ENCODE peak calls at places on chromosomes 5 and 9, in four cellular contexts. One of them, this sample, is unnamed.

GRCh38 chr9:133449760-133450159 is 10.0 kb upstream of the CACFD1 start:
- DNase-seq in GM23338: no peak
- DNase-seq in OCI-LY7: no peak
- DNase-seq in iPS DF 6.9: no peak
- DNase-seq in this sample: peak; percentile 79

GRCh38 chr9:93231121-93231694 is 47.3 kb downstream of the WNK2 start:
- DNase-seq in GM23338: no peak
- DNase-seq in OCI-LY7: no peak
- DNase-seq in iPS DF 6.9: no peak
- DNase-seq in this sample: peak; percentile 78

GRCh38 chr5:180646289-180646962 is 3.0 kb downstream of the FLT4 start:
- DNase-seq in GM23338: no peak
- DNase-seq in OCI-LY7: no peak
- DNase-seq in iPS DF 6.9: no peak
- DNase-seq in this sample: peak; percentile 53

GRCh38 chr5:145942202-145942601 is 5.8 kb downstream of the SH3RF2 start:
- DNase-seq in GM23338: no peak
- DNase-seq in OCI-LY7: no peak
- DNase-seq in iPS DF 6.9: no peak
- DNase-seq in this sample: no peak

GRCh38 chr5:173866249-173867172 is 21.6 kb upstream of the CPEB4 start:
- DNase-seq in GM23338: peak; percentile 32
- DNase-seq in iPS DF 6.9: no peak
- DNase-seq in OCI-LY7: no peak
- DNase-seq in this sample: peak; percentile 64

GRCh38 chr5:38267372-38267771 is 9.0 kb downstream of the EGFLAM start:
- DNase-seq in GM23338: no peak
- DNase-seq in iPS DF 6.9: no peak
- DNase-seq in OCI-LY7: no peak
- DNase-seq in this sample: no peak

GRCh38 chr5:148926207-148926606 is 99.8 kb downstream of the ADRB2 start:
- DNase-seq in OCI-LY7: no peak
- DNase-seq in iPS DF 6.9: no peak
- DNase-seq in GM23338: no peak
- DNase-seq in this sample: no peak

GRCh38 chr9:93129286-93129685 is 4.8 kb downstream of the NINJ1 start:
- DNase-seq in OCI-LY7: no peak
- DNase-seq in GM23338: no peak
- DNase-seq in iPS DF 6.9: no peak
- DNase-seq in this sample: no peak

GRCh38 chr9:99592834-99593584 is 228.7 kb upstream of the NR4A3 start:
- DNase-seq in OCI-LY7: no peak
- DNase-seq in iPS DF 6.9: no peak
- DNase-seq in GM23338: no peak
- DNase-seq in this sample: no peak

GRCh38 chr5:73278693-73279092 is 105.7 kb downstream of the TMEM174 start:
- DNase-seq in OCI-LY7: no peak
- DNase-seq in iPS DF 6.9: no peak
- DNase-seq in GM23338: no peak
- DNase-seq in this sample: no peak

GRCh38 chr9:80794197-80794596 is 895.1 kb downstream of the TLE1 start:
- DNase-seq in OCI-LY7: no peak
- DNase-seq in GM23338: no peak
- DNase-seq in iPS DF 6.9: no peak
- DNase-seq in this sample: no peak

GRCh38 chr5:157245477-157245876 is 20.4 kb upstream of the CYFIP2 start:
- DNase-seq in iPS DF 6.9: no peak
- DNase-seq in OCI-LY7: no peak
- DNase-seq in GM23338: peak; percentile 49
- DNase-seq in this sample: no peak

GRCh38 chr9:26579047-26579446 is 313.6 kb downstream of the CAAP1 start:
- DNase-seq in OCI-LY7: no peak
- DNase-seq in GM23338: peak; percentile 17
- DNase-seq in iPS DF 6.9: no peak
- DNase-seq in this sample: no peak

GRCh38 chr5:171633776-171634470 is 151.7 kb upstream of the SMIM23 start:
- DNase-seq in GM23338: no peak
- DNase-seq in OCI-LY7: peak; percentile 27
- DNase-seq in iPS DF 6.9: no peak
- DNase-seq in this sample: no peak

GRCh38 chr9:85895685-85896084 is 45.3 kb upstream of the NAA35 start:
- DNase-seq in GM23338: no peak
- DNase-seq in iPS DF 6.9: no peak
- DNase-seq in OCI-LY7: no peak
- DNase-seq in this sample: no peak

GRCh38 chr9:77215874-77216273 is 38.5 kb downstream of the VPS13A start:
- DNase-seq in iPS DF 6.9: no peak
- DNase-seq in GM23338: peak; percentile 19
- DNase-seq in OCI-LY7: peak; percentile 2
- DNase-seq in this sample: no peak

GRCh38 chr5:44943637-44944036 is 134.9 kb downstream of the MRPS30 start:
- DNase-seq in GM23338: no peak
- DNase-seq in OCI-LY7: no peak
- DNase-seq in iPS DF 6.9: no peak
- DNase-seq in this sample: no peak

GRCh38 chr5:3596261-3596825 is 711 bp downstream of the IRX1 start:
- DNase-seq in iPS DF 6.9: no peak
- DNase-seq in GM23338: peak; percentile 61
- DNase-seq in OCI-LY7: no peak
- DNase-seq in this sample: no peak

GRCh38 chr5:151174612-151175101 is 17.1 kb upstream of the ANXA6 start:
- DNase-seq in GM23338: peak; percentile 66
- DNase-seq in iPS DF 6.9: no peak
- DNase-seq in OCI-LY7: no peak
- DNase-seq in this sample: no peak

GRCh38 chr9:70117835-70118319 is 74.2 kb downstream of the MAMDC2 start:
- DNase-seq in OCI-LY7: no peak
- DNase-seq in iPS DF 6.9: no peak
- DNase-seq in GM23338: no peak
- DNase-seq in this sample: no peak

GRCh38 chr5:147805030-147805454 is 22.5 kb upstream of the JAKMIP2 start:
- DNase-seq in iPS DF 6.9: no peak
- DNase-seq in GM23338: no peak
- DNase-seq in OCI-LY7: peak; percentile 67
- DNase-seq in this sample: peak; percentile 73

GRCh38 chr5:95403996-95404395 is 12.8 kb downstream of the FAM81B start:
- DNase-seq in GM23338: no peak
- DNase-seq in iPS DF 6.9: no peak
- DNase-seq in OCI-LY7: no peak
- DNase-seq in this sample: no peak

GRCh38 chr5:133405275-133406034 is 206.9 kb downstream of the FSTL4 start:
- DNase-seq in GM23338: no peak
- DNase-seq in iPS DF 6.9: no peak
- DNase-seq in OCI-LY7: no peak
- DNase-seq in this sample: no peak

GRCh38 chr9:136634904-136635303 is 27.8 kb upstream of the EGFL7 start:
- DNase-seq in OCI-LY7: no peak
- DNase-seq in GM23338: no peak
- DNase-seq in iPS DF 6.9: no peak
- DNase-seq in this sample: no peak

GRCh38 chr9:100213730-100214477 is 114.9 kb downstream of the INVS start:
- DNase-seq in OCI-LY7: no peak
- DNase-seq in GM23338: peak; percentile 56
- DNase-seq in iPS DF 6.9: no peak
- DNase-seq in this sample: no peak

GRCh38 chr5:155883966-155884555 is 442.9 kb upstream of the SGCD start:
- DNase-seq in iPS DF 6.9: no peak
- DNase-seq in GM23338: no peak
- DNase-seq in OCI-LY7: no peak
- DNase-seq in this sample: no peak

DNA sequence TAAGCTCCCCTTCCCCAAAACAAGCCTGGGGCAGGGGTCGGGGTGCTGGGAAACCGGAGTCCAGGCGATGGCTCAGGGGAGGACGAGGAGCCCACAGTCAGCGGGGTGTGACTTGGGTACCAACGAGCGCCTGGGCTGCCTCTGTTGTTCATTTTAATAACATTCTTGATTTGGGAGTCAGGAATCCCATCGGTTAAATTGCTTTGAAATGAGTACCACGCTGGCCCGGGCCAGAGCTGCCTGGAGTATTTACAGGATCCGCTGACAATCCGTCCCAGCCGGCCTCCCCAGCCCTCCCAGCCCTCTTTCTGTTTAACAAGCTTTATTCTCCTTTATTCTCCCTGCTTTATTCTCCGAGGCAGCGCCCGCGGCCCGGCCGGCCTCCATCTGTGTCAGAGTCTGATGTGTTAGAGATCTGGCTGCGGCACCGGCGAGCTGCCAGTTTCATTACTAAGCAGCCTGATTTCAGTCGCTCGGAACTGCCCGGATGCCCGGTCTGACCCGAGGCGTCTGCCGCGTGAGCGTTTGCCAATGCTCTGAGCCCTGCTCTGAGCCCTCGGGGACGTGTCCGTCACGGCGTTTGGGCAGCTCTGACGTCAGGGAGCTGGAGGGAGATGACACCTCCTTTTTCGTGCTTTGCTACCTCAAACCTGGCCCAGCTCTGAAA is 16.5 kb upstream of the QRFP start:
- DNase-seq in iPS DF 6.9: no peak
- DNase-seq in OCI-LY7: no peak
- DNase-seq in GM23338: no peak
- DNase-seq in this sample: no peak
- H3K4me3 ChIP-seq in iPS DF 6.9: no peak overlapping the region
- H3K4me3 ChIP-seq in OCI-LY7: no peak overlapping the region
- H3K4me3 ChIP-seq in GM23338: no peak overlapping the region
- H3K4me3 ChIP-seq in this sample: no peak overlapping the region

GRCh38 chr5:10374032-10374431 is 20.5 kb downstream of the MARCHF6 start:
- DNase-seq in GM23338: no peak
- DNase-seq in iPS DF 6.9: no peak
- DNase-seq in OCI-LY7: no peak
- DNase-seq in this sample: no peak
- H3K4me3 ChIP-seq in GM23338: no peak overlapping the region
- H3K4me3 ChIP-seq in iPS DF 6.9: no peak overlapping the region
- H3K4me3 ChIP-seq in OCI-LY7: no peak overlapping the region
- H3K4me3 ChIP-seq in this sample: no peak overlapping the region

GRCh38 chr9:113281356-113281755 is 5.9 kb downstream of the PRPF4 start:
- DNase-seq in iPS DF 6.9: no peak
- DNase-seq in OCI-LY7: no peak
- DNase-seq in GM23338: no peak
- DNase-seq in this sample: no peak

GRCh38 chr9:113278840-113279239 is 3.4 kb downstream of the PRPF4 start:
- DNase-seq in GM23338: no peak
- DNase-seq in OCI-LY7: no peak
- DNase-seq in iPS DF 6.9: no peak
- DNase-seq in this sample: no peak

GRCh38 chr9:113274474-113275146 is 762 bp downstream of the CDC26 start:
- DNase-seq in OCI-LY7: peak; percentile 78
- DNase-seq in iPS DF 6.9: no peak
- DNase-seq in GM23338: peak; percentile 91
- DNase-seq in this sample: no peak

GRCh38 chr9:113269871-113270270 is 5.5 kb downstream of the CDC26 start:
- DNase-seq in OCI-LY7: no peak
- DNase-seq in GM23338: no peak
- DNase-seq in iPS DF 6.9: no peak
- DNase-seq in this sample: no peak

DNA sequence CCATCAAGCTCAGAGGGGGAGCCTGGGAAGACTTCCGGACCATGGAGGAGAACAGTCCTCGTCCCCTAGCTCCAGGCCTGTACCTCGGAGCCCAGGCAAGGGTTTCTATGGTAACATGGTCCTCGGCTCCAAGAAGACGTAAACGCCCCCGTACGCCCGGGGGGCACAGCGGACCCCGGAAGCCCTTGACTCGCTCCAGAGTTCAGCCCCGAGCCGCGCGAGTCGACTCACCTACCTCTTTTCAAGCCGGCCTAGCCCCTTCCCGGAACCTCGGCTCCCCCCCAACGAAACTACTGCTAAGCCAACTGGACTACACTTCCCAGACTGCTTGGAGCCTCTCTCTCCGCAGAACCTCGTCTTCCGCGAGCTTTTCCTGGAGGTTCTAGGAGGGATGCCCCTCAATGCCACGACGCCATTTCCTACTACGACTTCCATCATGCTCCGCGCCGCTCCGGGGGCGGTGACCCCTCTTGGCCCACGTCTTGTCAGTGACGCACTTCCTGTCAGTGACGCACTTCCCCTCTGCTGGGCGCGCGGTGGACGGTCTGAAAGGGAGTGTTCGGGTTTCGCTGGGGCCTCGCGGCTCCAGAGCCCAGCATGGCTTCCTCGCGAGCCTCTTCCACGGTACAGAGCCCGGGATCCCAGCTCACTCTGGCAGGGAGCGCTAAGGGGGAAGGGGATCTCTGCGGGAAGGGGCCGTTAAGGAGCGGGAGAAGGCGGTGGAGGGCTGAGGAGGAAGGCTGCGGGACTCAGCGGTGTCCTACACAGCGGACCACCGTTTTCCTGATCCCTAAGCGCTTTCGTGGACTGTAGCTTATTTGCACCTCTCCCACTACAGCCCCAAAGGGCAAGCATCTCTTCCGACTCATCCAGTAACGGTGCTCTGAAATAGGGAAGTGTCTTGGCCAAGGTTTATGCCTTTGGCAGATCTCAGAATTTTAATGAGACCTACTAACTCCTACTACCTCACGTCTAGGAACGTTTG is at the start of the genes CDC26 and PRPF4:
- DNase-seq in iPS DF 6.9: peak; percentile 98
- DNase-seq in GM23338: peak; percentile 99
- DNase-seq in OCI-LY7: peak; percentile 97
- DNase-seq in this sample: peak; percentile 98
- H3K4me3 ChIP-seq in iPS DF 6.9: peak within 1 kb of the TSS; percentile 89
- H3K4me3 ChIP-seq in GM23338: peak within 1 kb of the TSS; percentile 87
- H3K4me3 ChIP-seq in OCI-LY7: peak within 1 kb of the TSS; percentile 84
- H3K4me3 ChIP-seq in this sample: peak within 1 kb of the TSS; percentile 82

DNA sequence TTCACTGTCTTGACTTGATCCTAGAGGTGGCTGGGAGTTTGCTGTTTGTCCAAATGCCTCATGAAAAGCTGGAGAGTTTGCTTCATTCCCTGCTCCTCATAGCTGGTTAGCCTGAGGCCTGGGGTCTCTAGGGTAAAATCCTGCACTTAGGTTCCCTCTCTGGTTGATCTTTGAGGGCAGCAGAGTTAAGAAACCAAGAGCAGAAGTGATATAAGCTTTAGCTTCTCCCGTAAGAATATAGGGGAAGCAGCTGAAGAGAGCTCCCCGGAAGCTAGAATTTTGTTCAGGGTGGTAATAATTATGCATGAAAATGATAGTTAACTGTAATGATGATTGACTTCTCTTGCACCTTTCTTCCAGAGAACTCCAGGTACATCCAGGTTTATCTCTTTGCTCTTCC is 1.4 kb downstream of the FAM53C start:
- DNase-seq in GM23338: no peak
- DNase-seq in OCI-LY7: peak; percentile 49
- DNase-seq in iPS DF 6.9: no peak
- DNase-seq in this sample: no peak
- H3K4me3 ChIP-seq in GM23338: peak overlapping the region; percentile 85
- H3K4me3 ChIP-seq in OCI-LY7: peak overlapping the region; percentile 89
- H3K4me3 ChIP-seq in iPS DF 6.9: peak overlapping the region; percentile 70
- H3K4me3 ChIP-seq in this sample: peak overlapping the region; percentile 71